ENCODE peak calls at places on chromosomes 2 and 18, in four cellular contexts. O is A549, D is stomach, L is esophagus muscularis mucosa. I is an unnamed sample.
A peak's percentile ranks its signal among the peaks of the same experiment; 100 is the strongest.

GRCh38 chr2:235900631-235901030 is 267.6 kb downstream of the GBX2 start:
- DNase-seq in O (no peak), D (no peak), L (no peak), I (no peak)

GRCh38 chr18:36729197-36729596 is 99.6 kb downstream of the TPGS2 start:
- DNase-seq in O (no peak), D (no peak), L (no peak), I (no peak)

GRCh38 chr2:96152301-96153165 is 7.3 kb upstream of the DUSP2 start:
- DNase-seq in O (no peak), D (no peak), L (no peak), I (peak; percentile 41)

GRCh38 chr2:120951701-120952100 is 216.0 kb downstream of the GLI2 start:
- DNase-seq in O (no peak), D (no peak), L (no peak), I (no peak)

GRCh38 chr2:64760131-64760530 is 106.4 kb upstream of the SERTAD2 start:
- DNase-seq in O (no peak), D (no peak), L (no peak), I (no peak)

GRCh38 chr2:218827701-218828476 is 3.7 kb downstream of the PRKAG3 start:
- DNase-seq in O (no peak), D (no peak), L (no peak), I (no peak)

GRCh38 chr18:50805732-50806131 is 14.1 kb downstream of the MRO start:
- DNase-seq in O (no peak), D (no peak), L (no peak), I (no peak)

GRCh38 chr2:47941936-47942335 is 35.6 kb upstream of the FBXO11 start:
- DNase-seq in O (no peak), D (no peak), L (no peak), I (no peak)

GRCh38 chr2:206217743-206218520 is 56.5 kb upstream of the ZDBF2 start:
- DNase-seq in O (no peak), D (no peak), L (no peak), I (no peak)

GRCh38 chr2:60528366-60528765 is 25.1 kb downstream of the BCL11A start:
- DNase-seq in O (no peak), D (no peak), L (peak; percentile 70), I (no peak)

GRCh38 chr2:205148756-205149155 is 533.5 kb upstream of the NRP2 start:
- DNase-seq in O (no peak), D (no peak), L (no peak), I (no peak)

GRCh38 chr18:63890950-63891304 is 3.4 kb downstream of the SERPINB2 start:
- DNase-seq in O (peak; percentile 6), D (no peak), L (no peak), I (no peak)

GRCh38 chr2:204321910-204322765 is 223.1 kb upstream of the PARD3B start:
- DNase-seq in O (no peak), D (no peak), L (no peak), I (no peak)

GRCh38 chr2:224208034-224208433 is 168.9 kb upstream of the SERPINE2 start:
- DNase-seq in O (no peak), D (no peak), L (no peak), I (no peak)

GRCh38 chr2:17148298-17149228 is 369.7 kb downstream of the RAD51AP2 start:
- DNase-seq in O (no peak), D (peak; percentile 35), L (no peak), I (no peak)

GRCh38 chr18:70335892-70336726 is 47.3 kb downstream of the SOCS6 start:
- DNase-seq in O (no peak), D (no peak), L (no peak), I (no peak)

GRCh38 chr2:139142252-139142651 is 362.1 kb upstream of the NXPH2 start:
- DNase-seq in O (no peak), D (no peak), L (no peak), I (no peak)

GRCh38 chr2:46873632-46874068 is 42.0 kb downstream of the MCFD2 start:
- DNase-seq in O (peak; percentile 99), D (peak; percentile 59), L (peak; percentile 94), I (peak; percentile 94)

GRCh38 chr18:37481491-37481890 is 84.1 kb downstream of the CELF4 start:
- DNase-seq in O (no peak), D (no peak), L (no peak), I (no peak)

GRCh38 chr18:45589559-45590041 is 25.7 kb upstream of the SLC14A2 start:
- DNase-seq in O (no peak), D (no peak), L (no peak), I (no peak)

GRCh38 chr2:210199186-210199765 is 26.0 kb downstream of the ACADL start:
- DNase-seq in O (no peak), D (no peak), L (no peak), I (no peak)

GRCh38 chr2:202494300-202494699 is 118.2 kb downstream of the BMPR2 start:
- DNase-seq in O (no peak), D (no peak), L (no peak), I (no peak)

GRCh38 chr2:107001964-107002696 is 116.2 kb upstream of the ST6GAL2 start:
- DNase-seq in O (peak; percentile 47), D (no peak), L (no peak), I (no peak)

GRCh38 chr2:207202645-207203044 is 36.9 kb upstream of the KLF7 start:
- DNase-seq in O (no peak), D (no peak), L (no peak), I (no peak)

GRCh38 chr18:28995319-28995718 is 818.4 kb upstream of the CDH2 start:
- DNase-seq in O (no peak), D (no peak), L (no peak), I (no peak)

GRCh38 chr2:228318218-228318617 is 136.7 kb upstream of the SPHKAP start:
- DNase-seq in O (peak; percentile 1), D (no peak), L (no peak), I (no peak)

GRCh38 chr2:88452980-88453582 is 588 bp upstream of the FOXI3 start:
- DNase-seq in O (no peak), D (no peak), L (no peak), I (no peak)

GRCh38 chr2:160813506-160813858 is 319.9 kb upstream of the RBMS1 start:
- DNase-seq in O (no peak), D (no peak), L (no peak), I (peak; percentile 72)

GRCh38 chr18:54162431-54162830 is 62.0 kb downstream of the MBD2 start:
- DNase-seq in O (no peak), D (no peak), L (no peak), I (no peak)

GRCh38 chr2:3290655-3291054 is 87.0 kb downstream of the EIPR1 start:
- DNase-seq in O (no peak), D (peak; percentile 11), L (no peak), I (peak; percentile 33)

GRCh38 chr2:219870023-219870422 is 242.6 kb downstream of the SLC4A3 start:
- DNase-seq in O (no peak), D (no peak), L (no peak), I (no peak)

GRCh38 chr18:24369420-24369819 is 28.2 kb downstream of the OSBPL1A start:
- DNase-seq in O (no peak), D (no peak), L (no peak), I (no peak)

GRCh38 chr18:46281185-46282176 is 177.3 kb downstream of the HAUS1 start:
- DNase-seq in O (peak; percentile 43), D (peak; percentile 63), L (no peak), I (no peak)

GRCh38 chr2:69582582-69583176 is 60.9 kb downstream of the AAK1 start:
- DNase-seq in O (no peak), D (peak; percentile 40), L (no peak), I (no peak)

GRCh38 chr2:1051075-1051474 is 100.4 kb downstream of the SNTG2 start:
- DNase-seq in O (no peak), D (no peak), L (no peak), I (no peak)

DNA sequence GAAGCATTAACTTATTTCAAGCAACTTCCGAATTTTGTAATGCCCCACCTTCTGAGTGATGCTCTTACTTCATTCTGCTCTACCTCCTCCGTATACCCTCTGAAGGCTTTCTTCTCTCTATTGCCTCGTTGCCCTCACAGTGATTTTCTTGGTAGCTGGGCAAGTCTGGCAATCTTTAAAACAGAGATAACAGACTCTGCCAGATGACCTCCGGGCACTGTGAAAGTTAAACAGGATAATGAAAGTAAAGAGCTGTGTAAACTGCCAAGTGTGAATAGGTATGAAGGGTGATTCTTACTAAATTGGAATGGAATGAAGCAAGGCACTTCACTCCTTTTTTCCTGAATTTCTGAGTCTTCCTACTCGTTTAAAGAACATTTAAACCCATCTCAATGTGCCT is 207.3 kb upstream of the GYPC start:
- DNase-seq in O (no peak), D (no peak), L (peak; percentile 39), I (no peak)
- TF ChIP-seq CTCF in O (no peak), D (no peak), L (no peak), I (no peak)

GRCh38 chr2:45839388-45840251 is 188.1 kb downstream of the PRKCE start:
- DNase-seq in O (no peak), D (no peak), L (no peak), I (no peak)
- H3K4me3 ChIP-seq in O (no peak overlapping the region), D (no peak overlapping the region), L (no peak overlapping the region), I (no peak overlapping the region)

GRCh38 chr2:157363612-157364101 is 38.0 kb upstream of the ERMN start:
- DNase-seq in O (no peak), D (no peak), L (no peak), I (no peak)
- TF ChIP-seq EP300 in O (no peak), D (no peak), L (no peak), I (no peak)

GRCh38 chr2:238835726-238836301 is 12.1 kb upstream of the TWIST2 start:
- DNase-seq in O (no peak), D (no peak), L (peak; percentile 89), I (no peak)
- TF ChIP-seq CTCF in O (no peak), D (no peak), L (no peak), I (no peak)

GRCh38 chr18:59219672-59220163 is at the start of gene GRP:
- DNase-seq in O (no peak), D (no peak), L (no peak), I (no peak)
- H3K4me3 ChIP-seq in O (no peak within 1 kb of the TSS), D (peak within 1 kb of the TSS; percentile 25), L (peak within 1 kb of the TSS; percentile 5), I (no peak within 1 kb of the TSS)

DNA sequence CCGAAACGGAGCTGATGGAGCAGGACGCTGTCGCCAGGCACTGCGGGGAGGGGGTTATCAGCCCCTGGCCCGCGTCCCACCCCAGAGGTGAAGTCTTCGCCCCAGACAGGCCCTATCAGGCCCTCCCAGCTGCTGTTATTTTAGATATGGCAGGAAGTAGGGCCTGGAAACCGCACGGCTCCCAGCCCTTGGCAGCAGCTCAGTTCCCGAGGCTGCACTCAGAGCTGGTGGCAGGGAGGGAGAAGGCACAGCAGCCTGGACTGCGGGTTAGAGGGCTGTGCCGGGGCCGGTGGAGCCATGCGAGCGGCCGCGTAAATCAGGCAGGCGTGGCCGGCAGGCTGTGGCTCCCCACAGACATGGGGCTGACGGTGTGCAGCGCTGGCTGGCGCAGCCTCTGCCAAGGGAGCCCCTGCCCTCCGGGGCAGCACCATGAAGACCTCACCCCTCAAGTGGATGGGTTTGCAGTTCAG is 111.4 kb downstream of the NFATC1 start:
- DNase-seq in O (no peak), D (peak; percentile 69), L (no peak), I (peak; percentile 88)
- TF ChIP-seq EP300 in O (no peak), D (no peak), L (no peak), I (no peak)

I was measured in sigmoid colon.